ENCODE peak calls at places on chromosomes 7 and 10, in four cellular contexts. N is hepatocyte, L is GM23338, C is GM23248. P is an unnamed sample. For H3K79me2, the result is how much of the 10 kb centered on the place peaks cover.

GRCh38 chr7:41334071-41334862 is 368.6 kb downstream of the INHBA start:
- DNase-seq in N (no peak), C (no peak), L (no peak), P (no peak)

GRCh38 chr7:143286522-143286890 is 1.6 kb upstream of the CASP2 start:
- DNase-seq in N (no peak), C (no peak), L (no peak), P (no peak)

GRCh38 chr7:82404647-82405046 is 38.9 kb downstream of the CACNA2D1 start:
- DNase-seq in C (no peak), N (no peak), L (no peak), P (no peak)

GRCh38 chr10:71225291-71226058 is 13.1 kb downstream of the UNC5B start:
- DNase-seq in C (no peak), L (no peak), N (no peak), P (no peak)

GRCh38 chr10:33195608-33196376 is 138.7 kb downstream of the NRP1 start:
- DNase-seq in C (peak), L (no peak), N (peak), P (no peak)

GRCh38 chr10:28089467-28089866 is 90.6 kb upstream of the ODAD2 start:
- DNase-seq in C (peak), L (no peak), N (no peak), P (no peak)

GRCh38 chr10:130194194-130194990 is 58.2 kb downstream of the GLRX3 start:
- DNase-seq in N (no peak), L (no peak), C (no peak), P (no peak)

GRCh38 chr7:129502708-129503685 is 666 bp downstream of the SMKR1 start:
- DNase-seq in N (peak), L (peak), C (no peak), P (peak)

GRCh38 chr7:41693150-41693997 is 9.5 kb downstream of the INHBA start:
- DNase-seq in C (peak), N (peak), L (no peak), P (no peak)

GRCh38 chr10:101818958-101819633 is 852 bp upstream of the OGA start:
- DNase-seq in N (peak), C (no peak), L (peak), P (peak)

GRCh38 chr10:88831709-88832108 is 19.9 kb downstream of the ANKRD22 start:
- DNase-seq in C (no peak), L (no peak), N (no peak), P (no peak)

GRCh38 chr7:133530682-133531081 is 277.8 kb downstream of the EXOC4 start:
- DNase-seq in N (peak), C (peak), L (no peak), P (no peak)

GRCh38 chr10:93993782-93994668 is at the start of gene PLCE1:
- DNase-seq in C (peak), L (peak), N (peak), P (peak)
- TF ChIP-seq EZH2 in C (no peak), L (peak), N (no peak), P (no peak)

GRCh38 chr10:60237977-60238376 is 151.7 kb downstream of the ANK3 start:
- DNase-seq in C (peak), N (no peak), L (no peak), P (no peak)

GRCh38 chr10:60239228-60239627 is 150.4 kb downstream of the ANK3 start:
- DNase-seq in N (no peak), C (no peak), L (no peak), P (no peak)

GRCh38 chr10:60236869-60237524 is 152.7 kb downstream of the ANK3 start:
- DNase-seq in C (peak), L (no peak), N (no peak), P (peak)

GRCh38 chr10:60235001-60235400 is 154.7 kb downstream of the ANK3 start:
- DNase-seq in N (no peak), C (peak), L (no peak), P (no peak)

DNA sequence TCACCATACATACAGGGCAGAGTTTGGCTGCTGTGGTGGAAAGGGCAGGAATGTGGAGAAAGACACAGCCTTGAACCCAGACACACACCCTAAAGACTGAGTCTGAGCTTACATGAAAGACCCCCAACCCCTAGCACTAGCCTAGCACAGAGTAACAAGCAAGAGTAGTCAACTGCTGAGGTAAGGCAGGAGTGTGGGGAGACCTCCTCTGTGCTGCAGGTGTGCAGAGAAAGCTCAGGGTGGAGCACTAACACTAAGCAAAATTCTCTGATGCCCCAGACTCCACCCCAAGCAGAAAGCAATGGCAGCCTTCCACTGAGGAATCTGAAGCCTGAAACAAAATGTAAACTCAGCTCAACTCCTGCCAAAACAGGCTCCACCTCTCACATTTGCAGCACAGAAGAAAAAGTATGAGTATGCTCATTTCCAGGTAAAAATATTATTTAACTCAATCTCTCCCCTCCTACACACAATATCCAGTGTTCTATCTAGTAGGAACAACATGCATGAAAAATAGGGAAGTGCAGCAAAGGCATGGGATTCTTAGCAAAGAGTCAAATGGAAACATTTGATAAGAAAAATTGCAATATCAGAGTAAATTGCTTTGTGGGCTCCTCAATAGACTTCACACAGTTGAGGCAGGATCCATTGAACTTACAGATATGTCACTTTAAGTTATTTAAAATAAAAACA is 151.1 kb downstream of the ANK3 start:
- DNase-seq in L (peak), N (peak), C (peak), P (peak)
- TF ChIP-seq EZH2phosphoT487 in L (no peak), N (no peak), C (no peak), P (no peak)

DNA sequence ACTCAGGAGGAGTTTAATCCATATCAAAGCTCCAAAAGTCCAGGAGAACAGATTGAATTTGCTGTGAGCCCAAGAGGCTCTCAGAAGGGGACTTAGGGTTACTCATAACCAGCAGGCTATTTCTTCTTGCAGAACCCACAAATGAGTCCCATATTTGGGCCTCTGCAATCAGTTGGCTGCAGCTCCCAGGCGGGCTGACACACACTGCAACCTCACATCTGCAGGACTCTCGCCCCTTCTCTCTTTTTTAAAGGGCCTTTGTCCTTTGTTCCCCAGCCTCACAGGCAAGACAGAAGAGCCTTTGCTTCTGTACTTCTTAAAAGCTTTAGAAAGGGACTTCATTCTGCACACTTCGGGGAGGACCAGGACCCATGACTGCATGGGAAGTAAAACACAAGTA is 26.7 kb downstream of the CREB3L2 start:
- DNase-seq in N (no peak), L (no peak), C (peak), P (no peak)
- H3K79me2 ChIP-seq in N (half or more), L (half or more), C (half or more), P (half or more)

GRCh38 chr10:81875680-81876252 is 772 bp downstream of the NRG3 start:
- DNase-seq in L (peak), N (peak), C (no peak), P (no peak)

GRCh38 chr10:81874878-81875679 is at the start of gene NRG3:
- DNase-seq in C (peak), N (no peak), L (peak), P (peak)

GRCh38 chr10:81873231-81873931 is 1.6 kb upstream of the NRG3 start:
- DNase-seq in N (no peak), L (no peak), C (no peak), P (no peak)

GRCh38 chr10:81872206-81872605 is 2.8 kb upstream of the NRG3 start:
- DNase-seq in C (peak), N (peak), L (no peak), P (no peak)

DNA sequence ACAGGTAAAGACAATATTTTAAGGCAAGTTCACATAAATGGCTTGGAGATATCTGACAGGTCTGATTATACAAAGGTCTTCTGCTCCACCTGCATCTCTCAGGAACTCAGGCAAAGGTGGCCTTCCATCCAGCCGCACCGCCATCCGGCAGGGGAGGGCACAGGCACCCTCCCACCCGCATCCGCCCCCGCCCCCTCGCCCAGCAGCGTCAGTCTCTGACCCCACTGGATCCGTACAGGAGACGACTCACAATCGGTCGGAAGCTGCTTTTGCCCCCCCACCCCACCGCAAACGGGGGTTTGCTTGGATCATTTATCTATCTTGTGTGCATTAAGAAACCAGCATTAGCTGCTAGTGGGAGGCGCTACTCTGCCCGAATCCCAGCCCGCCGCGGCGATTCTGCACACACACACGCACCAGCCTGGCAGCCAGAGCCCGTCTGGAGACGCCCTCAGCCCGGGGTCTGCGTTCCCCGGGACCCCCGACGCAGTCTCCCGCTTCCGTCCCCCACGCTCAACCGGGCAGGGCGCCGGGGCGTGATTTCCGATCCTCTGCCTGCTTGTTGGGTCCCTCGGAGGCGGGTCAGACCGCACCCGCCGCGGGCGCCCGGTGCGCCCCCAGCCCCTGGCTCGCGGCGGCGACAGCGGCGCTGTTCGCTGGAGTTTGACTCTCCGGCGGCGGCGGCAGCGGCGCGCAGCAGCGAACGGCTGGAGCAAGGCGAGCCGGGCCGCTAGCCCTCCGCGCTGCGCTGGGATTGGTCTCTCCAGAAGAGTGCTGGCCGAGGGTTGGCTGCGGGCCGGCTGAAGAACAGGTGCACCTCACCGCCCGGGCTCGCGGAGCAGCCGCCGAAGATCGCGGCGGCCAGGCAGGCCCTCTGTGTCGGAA is 820 bp upstream of the NRG3 start:
- DNase-seq in L (peak), C (peak), N (peak), P (peak)
- TF ChIP-seq EZH2 in L (no peak), C (no peak), N (no peak), P (no peak)

GRCh38 chr10:7933262-7933661 is 115.0 kb downstream of the TAF3 start:
- DNase-seq in L (no peak), N (peak), C (peak), P (no peak)

GRCh38 chr10:7941576-7941975 is 112.9 kb upstream of the GATA3 start:
- DNase-seq in N (no peak), L (no peak), C (no peak), P (no peak)

GRCh38 chr10:7933757-7934156 is 115.5 kb downstream of the TAF3 start:
- DNase-seq in C (no peak), L (no peak), N (no peak), P (no peak)

GRCh38 chr10:7942311-7942710 is 112.2 kb upstream of the GATA3 start:
- DNase-seq in N (no peak), C (no peak), L (peak), P (no peak)

DNA sequence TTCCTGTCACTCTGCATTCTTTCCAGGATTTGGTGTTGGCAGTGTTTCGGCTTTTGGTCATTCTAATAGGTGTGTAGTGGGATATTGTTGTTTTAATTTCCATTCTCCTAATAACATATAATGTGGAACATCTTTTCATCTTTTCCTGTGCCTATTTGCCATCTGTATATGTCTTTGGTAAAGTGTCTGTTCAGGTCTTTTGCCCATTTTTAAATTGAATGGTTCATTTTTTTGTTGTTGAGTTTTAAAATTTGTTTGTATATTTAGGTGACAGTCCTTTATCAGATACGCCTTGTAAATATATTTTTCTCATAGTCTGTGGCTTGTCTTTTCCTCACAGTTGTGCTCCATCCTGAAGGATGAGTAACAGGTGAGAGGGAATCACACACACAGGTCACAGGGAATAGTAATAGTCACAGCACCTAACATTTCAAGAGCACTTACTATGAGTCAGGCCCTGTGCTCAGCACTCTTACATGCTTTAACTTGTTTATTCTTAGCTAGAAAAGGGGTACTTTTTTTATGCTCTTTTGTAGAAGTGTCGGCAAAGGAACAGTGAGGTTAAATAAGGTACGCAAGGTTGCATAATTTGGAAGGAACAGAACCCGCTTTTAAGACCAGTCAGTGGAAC is 117.1 kb upstream of the GATA3 start:
- DNase-seq in L (no peak), C (no peak), N (no peak), P (no peak)
- TF ChIP-seq EZH2phosphoT487 in L (no peak), C (no peak), N (no peak), P (no peak)

GRCh38 chr7:139108256-139109187 is 998 bp downstream of the ZC3HAV1 start:
- DNase-seq in L (peak), N (peak), C (peak), P (peak)
- H3K79me2 ChIP-seq in L (under half), N (half or more), C (half or more), P (half or more)

P was measured in MM.1S.